ENCODE peak calls at places on chromosomes 12 and 14, in eight cellular contexts. One of them, this sample, is unnamed.

GRCh38 chr12:3998397-3998796 is 125.2 kb upstream of the PARP11 start:
- DNase-seq in fibroblast of pulmonary artery: no peak
- DNase-seq in lower lobe of right lung: no peak
- DNase-seq in lower leg skin: peak
- DNase-seq in kidney epithelial cell: no peak
- DNase-seq in psoas muscle: no peak
- DNase-seq in spleen: no peak
- DNase-seq in neural progenitor cell: no peak
- DNase-seq in this sample: no peak

GRCh38 chr12:15679146-15679545 is 110.0 kb downstream of the EPS8 start:
- DNase-seq in psoas muscle: no peak
- DNase-seq in fibroblast of pulmonary artery: no peak
- DNase-seq in neural progenitor cell: no peak
- DNase-seq in spleen: no peak
- DNase-seq in kidney epithelial cell: no peak
- DNase-seq in lower lobe of right lung: no peak
- DNase-seq in lower leg skin: no peak
- DNase-seq in this sample: peak

GRCh38 chr14:81437226-81437625 is 37.1 kb upstream of the STON2 start:
- DNase-seq in psoas muscle: no peak
- DNase-seq in fibroblast of pulmonary artery: no peak
- DNase-seq in lower lobe of right lung: no peak
- DNase-seq in kidney epithelial cell: no peak
- DNase-seq in spleen: no peak
- DNase-seq in neural progenitor cell: no peak
- DNase-seq in lower leg skin: no peak
- DNase-seq in this sample: no peak

GRCh38 chr12:24814379-24815086 is 134.4 kb downstream of the BCAT1 start:
- DNase-seq in spleen: no peak
- DNase-seq in lower leg skin: no peak
- DNase-seq in lower lobe of right lung: no peak
- DNase-seq in neural progenitor cell: no peak
- DNase-seq in psoas muscle: no peak
- DNase-seq in kidney epithelial cell: no peak
- DNase-seq in fibroblast of pulmonary artery: no peak
- DNase-seq in this sample: no peak

GRCh38 chr12:6786416-6787094 is 2.8 kb upstream of the CD4 start:
- DNase-seq in spleen: no peak
- DNase-seq in lower leg skin: no peak
- DNase-seq in lower lobe of right lung: no peak
- DNase-seq in psoas muscle: no peak
- DNase-seq in fibroblast of pulmonary artery: no peak
- DNase-seq in kidney epithelial cell: no peak
- DNase-seq in neural progenitor cell: peak
- DNase-seq in this sample: no peak

GRCh38 chr14:75604979-75605825 is 26.8 kb downstream of the FLVCR2 start:
- DNase-seq in lower leg skin: no peak
- DNase-seq in lower lobe of right lung: no peak
- DNase-seq in kidney epithelial cell: peak
- DNase-seq in fibroblast of pulmonary artery: peak
- DNase-seq in spleen: no peak
- DNase-seq in neural progenitor cell: no peak
- DNase-seq in psoas muscle: no peak
- DNase-seq in this sample: no peak

GRCh38 chr12:52645120-52645761 is 6.8 kb downstream of the KRT2 start:
- DNase-seq in psoas muscle: no peak
- DNase-seq in kidney epithelial cell: no peak
- DNase-seq in lower lobe of right lung: no peak
- DNase-seq in neural progenitor cell: no peak
- DNase-seq in spleen: no peak
- DNase-seq in lower leg skin: peak
- DNase-seq in fibroblast of pulmonary artery: no peak
- DNase-seq in this sample: no peak

GRCh38 chr14:37246427-37246829 is 48.7 kb downstream of the MIPOL1 start:
- DNase-seq in spleen: no peak
- DNase-seq in fibroblast of pulmonary artery: peak
- DNase-seq in lower leg skin: no peak
- DNase-seq in psoas muscle: no peak
- DNase-seq in neural progenitor cell: peak
- DNase-seq in lower lobe of right lung: no peak
- DNase-seq in kidney epithelial cell: no peak
- DNase-seq in this sample: peak

GRCh38 chr12:92466391-92467305 is 236.1 kb upstream of the PLEKHG7 start:
- DNase-seq in psoas muscle: peak
- DNase-seq in lower leg skin: no peak
- DNase-seq in lower lobe of right lung: no peak
- DNase-seq in spleen: peak
- DNase-seq in kidney epithelial cell: no peak
- DNase-seq in fibroblast of pulmonary artery: no peak
- DNase-seq in neural progenitor cell: peak
- DNase-seq in this sample: no peak

GRCh38 chr14:79278286-79278797 is 933.0 kb downstream of the DIO2 start:
- DNase-seq in psoas muscle: no peak
- DNase-seq in lower leg skin: peak
- DNase-seq in neural progenitor cell: no peak
- DNase-seq in spleen: no peak
- DNase-seq in kidney epithelial cell: no peak
- DNase-seq in lower lobe of right lung: no peak
- DNase-seq in fibroblast of pulmonary artery: no peak
- DNase-seq in this sample: no peak

GRCh38 chr14:26448181-26448855 is 149.5 kb downstream of the NOVA1 start:
- DNase-seq in psoas muscle: no peak
- DNase-seq in fibroblast of pulmonary artery: no peak
- DNase-seq in spleen: peak
- DNase-seq in neural progenitor cell: no peak
- DNase-seq in lower lobe of right lung: no peak
- DNase-seq in lower leg skin: no peak
- DNase-seq in kidney epithelial cell: no peak
- DNase-seq in this sample: no peak

GRCh38 chr12:14773685-14774073 is 29.6 kb downstream of the WBP11 start:
- DNase-seq in lower leg skin: no peak
- DNase-seq in spleen: peak
- DNase-seq in fibroblast of pulmonary artery: peak
- DNase-seq in neural progenitor cell: peak
- DNase-seq in kidney epithelial cell: no peak
- DNase-seq in psoas muscle: peak
- DNase-seq in lower lobe of right lung: peak
- DNase-seq in this sample: no peak

GRCh38 chr12:19138551-19139344 is 9.2 kb downstream of the PLEKHA5 start:
- DNase-seq in fibroblast of pulmonary artery: no peak
- DNase-seq in lower leg skin: no peak
- DNase-seq in kidney epithelial cell: no peak
- DNase-seq in psoas muscle: no peak
- DNase-seq in lower lobe of right lung: no peak
- DNase-seq in neural progenitor cell: peak
- DNase-seq in spleen: no peak
- DNase-seq in this sample: no peak

GRCh38 chr12:32891956-32892355 is 4.6 kb downstream of the PKP2 start:
- DNase-seq in kidney epithelial cell: no peak
- DNase-seq in neural progenitor cell: peak
- DNase-seq in lower leg skin: no peak
- DNase-seq in lower lobe of right lung: no peak
- DNase-seq in spleen: no peak
- DNase-seq in psoas muscle: no peak
- DNase-seq in fibroblast of pulmonary artery: peak
- DNase-seq in this sample: no peak

GRCh38 chr14:34180428-34180827 is 229.6 kb upstream of the EGLN3 start:
- DNase-seq in kidney epithelial cell: no peak
- DNase-seq in spleen: no peak
- DNase-seq in lower lobe of right lung: no peak
- DNase-seq in fibroblast of pulmonary artery: no peak
- DNase-seq in psoas muscle: no peak
- DNase-seq in lower leg skin: no peak
- DNase-seq in neural progenitor cell: no peak
- DNase-seq in this sample: no peak

GRCh38 chr14:75223664-75224154 is 47.3 kb upstream of the TMED10 start:
- DNase-seq in lower leg skin: no peak
- DNase-seq in kidney epithelial cell: no peak
- DNase-seq in lower lobe of right lung: peak
- DNase-seq in psoas muscle: no peak
- DNase-seq in fibroblast of pulmonary artery: no peak
- DNase-seq in neural progenitor cell: peak
- DNase-seq in spleen: no peak
- DNase-seq in this sample: peak

GRCh38 chr14:61429316-61429715 is 107.9 kb downstream of the PRKCH start:
- DNase-seq in fibroblast of pulmonary artery: no peak
- DNase-seq in spleen: no peak
- DNase-seq in lower lobe of right lung: no peak
- DNase-seq in kidney epithelial cell: no peak
- DNase-seq in psoas muscle: no peak
- DNase-seq in neural progenitor cell: no peak
- DNase-seq in lower leg skin: no peak
- DNase-seq in this sample: no peak

GRCh38 chr14:100108042-100108825 is 43.0 kb downstream of the EVL start:
- DNase-seq in kidney epithelial cell: peak
- DNase-seq in neural progenitor cell: peak
- DNase-seq in fibroblast of pulmonary artery: peak
- DNase-seq in lower lobe of right lung: peak
- DNase-seq in spleen: peak
- DNase-seq in lower leg skin: peak
- DNase-seq in psoas muscle: peak
- DNase-seq in this sample: peak

GRCh38 chr12:108861878-108862587 is 4.7 kb upstream of the SSH1 start:
- DNase-seq in neural progenitor cell: no peak
- DNase-seq in fibroblast of pulmonary artery: no peak
- DNase-seq in kidney epithelial cell: no peak
- DNase-seq in lower leg skin: no peak
- DNase-seq in psoas muscle: no peak
- DNase-seq in lower lobe of right lung: peak
- DNase-seq in spleen: peak
- DNase-seq in this sample: no peak

GRCh38 chr12:132433641-132434395 is 56.1 kb upstream of the FBRSL1 start:
- DNase-seq in neural progenitor cell: no peak
- DNase-seq in spleen: peak
- DNase-seq in psoas muscle: no peak
- DNase-seq in fibroblast of pulmonary artery: no peak
- DNase-seq in lower lobe of right lung: no peak
- DNase-seq in lower leg skin: no peak
- DNase-seq in kidney epithelial cell: no peak
- DNase-seq in this sample: no peak

GRCh38 chr14:56378474-56378873 is 201.1 kb upstream of the TMEM260 start:
- DNase-seq in spleen: no peak
- DNase-seq in kidney epithelial cell: peak
- DNase-seq in lower leg skin: no peak
- DNase-seq in neural progenitor cell: no peak
- DNase-seq in fibroblast of pulmonary artery: peak
- DNase-seq in lower lobe of right lung: no peak
- DNase-seq in psoas muscle: no peak
- DNase-seq in this sample: peak

GRCh38 chr12:80632835-80633234 is 74.6 kb upstream of the MYF6 start:
- DNase-seq in kidney epithelial cell: no peak
- DNase-seq in fibroblast of pulmonary artery: no peak
- DNase-seq in lower leg skin: no peak
- DNase-seq in psoas muscle: no peak
- DNase-seq in lower lobe of right lung: no peak
- DNase-seq in neural progenitor cell: peak
- DNase-seq in spleen: no peak
- DNase-seq in this sample: no peak
- TF ChIP-seq CTCF in kidney epithelial cell: peak
- TF ChIP-seq CTCF in fibroblast of pulmonary artery: peak
- TF ChIP-seq CTCF in lower leg skin: no peak
- TF ChIP-seq CTCF in psoas muscle: no peak
- TF ChIP-seq CTCF in lower lobe of right lung: peak
- TF ChIP-seq CTCF in neural progenitor cell: peak
- TF ChIP-seq CTCF in spleen: no peak
- TF ChIP-seq CTCF in this sample: peak

GRCh38 chr12:65959452-65959851 is 135.2 kb downstream of the HMGA2 start:
- DNase-seq in lower leg skin: no peak
- DNase-seq in spleen: no peak
- DNase-seq in fibroblast of pulmonary artery: no peak
- DNase-seq in psoas muscle: no peak
- DNase-seq in kidney epithelial cell: no peak
- DNase-seq in lower lobe of right lung: no peak
- DNase-seq in neural progenitor cell: no peak
- DNase-seq in this sample: no peak
- H3K4me3 ChIP-seq in lower leg skin: no peak
- H3K4me3 ChIP-seq in spleen: no peak
- H3K4me3 ChIP-seq in fibroblast of pulmonary artery: no peak
- H3K4me3 ChIP-seq in psoas muscle: no peak
- H3K4me3 ChIP-seq in kidney epithelial cell: no peak
- H3K4me3 ChIP-seq in lower lobe of right lung: no peak
- H3K4me3 ChIP-seq in neural progenitor cell: no peak
- H3K4me3 ChIP-seq in this sample: no peak

DNA sequence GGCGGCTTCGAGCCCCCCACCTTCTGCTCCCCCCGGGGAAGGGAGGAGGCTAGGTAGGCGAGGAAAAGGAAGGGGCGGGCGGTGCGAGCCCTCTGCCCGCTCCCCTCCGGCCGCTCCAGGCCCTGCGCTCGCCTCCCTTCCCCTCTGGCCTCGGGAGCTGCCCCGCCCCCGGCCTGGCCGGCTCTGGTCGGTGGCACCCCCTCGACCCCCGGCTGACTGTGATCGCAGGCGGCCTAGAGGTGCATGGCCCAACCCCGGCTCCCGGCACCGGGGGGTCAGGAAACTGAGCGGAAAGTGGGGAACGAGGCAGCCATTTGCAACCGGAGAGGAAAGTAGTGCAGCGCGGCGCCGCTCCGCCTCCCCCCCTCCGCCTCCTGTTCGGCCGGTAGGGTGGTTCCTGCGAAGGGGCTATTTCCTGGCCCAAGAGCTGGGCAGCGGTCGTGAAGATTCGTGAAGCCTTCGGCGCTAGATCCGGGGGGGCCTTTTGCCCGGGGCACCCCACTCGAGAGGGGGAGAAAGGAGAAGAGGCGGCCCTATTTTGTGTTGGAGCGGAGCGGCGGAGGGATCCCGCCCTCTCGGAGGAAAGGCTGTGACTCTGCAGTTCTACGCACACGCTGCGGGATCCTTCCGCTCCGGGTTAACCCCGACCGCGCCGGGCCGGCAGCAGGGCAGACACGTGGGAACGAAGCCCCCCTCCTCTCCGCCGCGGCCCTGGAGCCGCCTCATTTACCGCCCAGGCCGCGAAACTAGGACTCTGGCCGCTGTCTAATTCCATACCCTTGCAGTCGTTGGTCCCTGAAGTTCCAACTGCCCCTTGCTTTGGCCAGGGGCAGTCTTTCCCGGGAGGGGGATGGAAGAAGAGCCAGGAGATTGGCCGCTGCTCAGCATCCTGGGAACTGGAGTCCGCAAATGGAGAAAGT is at the start of gene KMT2D:
- DNase-seq in lower leg skin: peak
- DNase-seq in psoas muscle: peak
- DNase-seq in neural progenitor cell: peak
- DNase-seq in fibroblast of pulmonary artery: peak
- DNase-seq in lower lobe of right lung: peak
- DNase-seq in spleen: peak
- DNase-seq in kidney epithelial cell: peak
- DNase-seq in this sample: peak
- TF ChIP-seq CTCF in lower leg skin: no peak
- TF ChIP-seq CTCF in psoas muscle: peak
- TF ChIP-seq CTCF in neural progenitor cell: peak
- TF ChIP-seq CTCF in fibroblast of pulmonary artery: peak
- TF ChIP-seq CTCF in lower lobe of right lung: peak
- TF ChIP-seq CTCF in spleen: peak
- TF ChIP-seq CTCF in kidney epithelial cell: peak
- TF ChIP-seq CTCF in this sample: peak

GRCh38 chr12:68673788-68674187 is 13.0 kb upstream of the NUP107 start:
- DNase-seq in kidney epithelial cell: no peak
- DNase-seq in fibroblast of pulmonary artery: no peak
- DNase-seq in lower leg skin: no peak
- DNase-seq in psoas muscle: no peak
- DNase-seq in neural progenitor cell: no peak
- DNase-seq in lower lobe of right lung: no peak
- DNase-seq in spleen: no peak
- DNase-seq in this sample: no peak

GRCh38 chr12:68674376-68674775 is 12.4 kb upstream of the NUP107 start:
- DNase-seq in fibroblast of pulmonary artery: no peak
- DNase-seq in lower leg skin: no peak
- DNase-seq in spleen: no peak
- DNase-seq in psoas muscle: no peak
- DNase-seq in lower lobe of right lung: no peak
- DNase-seq in kidney epithelial cell: no peak
- DNase-seq in neural progenitor cell: no peak
- DNase-seq in this sample: no peak

GRCh38 chr12:68675098-68675842 is 11.5 kb upstream of the NUP107 start:
- DNase-seq in lower lobe of right lung: peak
- DNase-seq in lower leg skin: no peak
- DNase-seq in spleen: peak
- DNase-seq in neural progenitor cell: peak
- DNase-seq in kidney epithelial cell: no peak
- DNase-seq in fibroblast of pulmonary artery: no peak
- DNase-seq in psoas muscle: no peak
- DNase-seq in this sample: no peak
- H3K4me3 ChIP-seq in lower lobe of right lung: no peak
- H3K4me3 ChIP-seq in lower leg skin: no peak
- H3K4me3 ChIP-seq in spleen: no peak
- H3K4me3 ChIP-seq in neural progenitor cell: no peak
- H3K4me3 ChIP-seq in kidney epithelial cell: no peak
- H3K4me3 ChIP-seq in fibroblast of pulmonary artery: no peak
- H3K4me3 ChIP-seq in psoas muscle: no peak
- H3K4me3 ChIP-seq in this sample: no peak

This sample was measured in foreskin fibroblast.